ENCODE peak calls at places on chromosomes 13 and 19, in eight cellular contexts. E is PC-3, L is breast epithelium, T is left ventricle myocardium inferior, O is IMR-90, P is A549, N is kidney, W is neural progenitor cell. B is an unnamed sample. For H3K4me1, the result is how much of the 10 kb centered on the place peaks cover.

GRCh38 chr19:8489591-8490394 is 12.6 kb downstream of the PRAM1 start:
- DNase-seq in N (peak), O (no peak), L (no peak), W (no peak), T (no peak), P (no peak), E (no peak), B (no peak)

GRCh38 chr19:1819976-1820255 is 7.8 kb upstream of the ATP8B3 start:
- DNase-seq in P (no peak), L (no peak), E (no peak), W (no peak), N (no peak), O (no peak), T (peak), B (no peak)

GRCh38 chr19:6717036-6717435 is 3.4 kb downstream of the C3 start:
- DNase-seq in N (peak), P (no peak), W (no peak), L (no peak), O (no peak), T (no peak), E (no peak), B (no peak)

GRCh38 chr13:101242720-101243119 is 173.6 kb downstream of the NALCN start:
- DNase-seq in T (no peak), E (no peak), W (no peak), P (no peak), N (no peak), O (peak), L (no peak), B (no peak)

GRCh38 chr13:102555914-102556553 is 40.8 kb upstream of the TPP2 start:
- DNase-seq in T (no peak), N (no peak), O (peak), E (peak), P (peak), W (peak), L (no peak), B (no peak)

GRCh38 chr13:29925457-29925856 is 75.0 kb upstream of the UBL3 start:
- DNase-seq in T (peak), P (peak), O (peak), W (no peak), N (no peak), L (peak), E (peak), B (peak)

GRCh38 chr19:11414544-11414943 is 4.6 kb downstream of the RGL3 start:
- DNase-seq in N (no peak), W (no peak), E (no peak), P (no peak), T (no peak), L (no peak), O (no peak), B (no peak)

GRCh38 chr19:46065486-46065885 is 24.7 kb upstream of the IGFL4 start:
- DNase-seq in N (no peak), L (peak), P (peak), T (no peak), W (no peak), O (no peak), E (peak), B (no peak)

GRCh38 chr13:60111726-60112125 is 52.0 kb downstream of the DIAPH3 start:
- DNase-seq in P (no peak), N (no peak), W (no peak), E (no peak), O (peak), T (no peak), L (no peak), B (no peak)

GRCh38 chr13:35979378-35979911 is 151.7 kb downstream of the DCLK1 start:
- DNase-seq in T (peak), E (peak), N (peak), P (no peak), O (peak), W (no peak), L (no peak), B (peak)

GRCh38 chr19:50266896-50267295 is 62.3 kb downstream of the KCNC3 start:
- DNase-seq in O (no peak), L (no peak), N (peak), E (peak), W (peak), P (no peak), T (no peak), B (no peak)

GRCh38 chr13:94020833-94021232 is 458.6 kb downstream of the DCT start:
- DNase-seq in P (no peak), L (no peak), W (no peak), O (peak), T (no peak), N (no peak), E (peak), B (no peak)

GRCh38 chr13:111480976-111481375 is 160.5 kb downstream of the TEX29 start:
- DNase-seq in L (peak), P (no peak), O (no peak), E (no peak), W (no peak), T (no peak), N (peak), B (no peak)

GRCh38 chr13:73820688-73821087 is 313.5 kb downstream of the KLF12 start:
- DNase-seq in W (no peak), N (no peak), O (no peak), P (no peak), T (no peak), L (no peak), E (no peak), B (no peak)

GRCh38 chr13:93425411-93425810 is 198.8 kb downstream of the GPC6 start:
- DNase-seq in P (no peak), L (no peak), T (no peak), E (no peak), W (no peak), O (no peak), N (no peak), B (no peak)

GRCh38 chr19:6138511-6138910 is 3.0 kb downstream of the ACSBG2 start:
- DNase-seq in W (no peak), N (no peak), L (no peak), E (no peak), P (no peak), O (no peak), T (no peak), B (no peak)

GRCh38 chr19:20923077-20923871 is at the start of gene ZNF85:
- DNase-seq in L (peak), E (peak), T (peak), P (peak), W (peak), O (peak), N (peak), B (peak)

GRCh38 chr19:58555920-58556632 is 1.2 kb upstream of the CHMP2A start:
- DNase-seq in E (no peak), O (no peak), T (peak), P (no peak), N (peak), L (no peak), W (no peak), B (no peak)

GRCh38 chr13:27667946-27668345 is 46.3 kb downstream of the POLR1D start:
- DNase-seq in E (no peak), P (no peak), L (no peak), T (peak), W (no peak), O (no peak), N (no peak), B (peak)

GRCh38 chr19:15399234-15399515 is 19.6 kb upstream of the AKAP8 start:
- DNase-seq in W (no peak), E (no peak), O (no peak), N (no peak), P (no peak), L (no peak), T (no peak), B (no peak)

GRCh38 chr13:74774252-74774651 is 640.0 kb upstream of the KLF12 start:
- DNase-seq in O (peak), L (no peak), E (no peak), N (no peak), W (no peak), T (no peak), P (no peak), B (no peak)

GRCh38 chr13:50006426-50007135 is 8.7 kb upstream of the KCNRG start:
- DNase-seq in L (no peak), P (no peak), W (no peak), T (no peak), E (no peak), O (peak), N (no peak), B (no peak)

GRCh38 chr13:108361769-108362168 is 92.3 kb downstream of the TNFSF13B start:
- DNase-seq in N (no peak), L (no peak), O (no peak), W (no peak), P (no peak), T (no peak), E (no peak), B (no peak)

GRCh38 chr13:29908411-29908810 is 58.0 kb upstream of the UBL3 start:
- DNase-seq in E (peak), W (no peak), O (peak), T (peak), P (no peak), N (no peak), L (no peak), B (peak)

GRCh38 chr19:11195169-11195568 is 2.2 kb downstream of the KANK2 start:
- DNase-seq in E (no peak), L (no peak), W (no peak), O (peak), P (no peak), T (peak), N (peak), B (no peak)

GRCh38 chr19:47813304-47813994 is 8.3 kb upstream of the CRX start:
- DNase-seq in O (peak), W (peak), P (peak), N (no peak), E (peak), L (peak), T (peak), B (peak)

GRCh38 chr13:40518481-40518882 is 148.0 kb downstream of the FOXO1 start:
- DNase-seq in L (no peak), O (no peak), N (no peak), P (no peak), W (no peak), T (no peak), E (no peak), B (no peak)

DNA sequence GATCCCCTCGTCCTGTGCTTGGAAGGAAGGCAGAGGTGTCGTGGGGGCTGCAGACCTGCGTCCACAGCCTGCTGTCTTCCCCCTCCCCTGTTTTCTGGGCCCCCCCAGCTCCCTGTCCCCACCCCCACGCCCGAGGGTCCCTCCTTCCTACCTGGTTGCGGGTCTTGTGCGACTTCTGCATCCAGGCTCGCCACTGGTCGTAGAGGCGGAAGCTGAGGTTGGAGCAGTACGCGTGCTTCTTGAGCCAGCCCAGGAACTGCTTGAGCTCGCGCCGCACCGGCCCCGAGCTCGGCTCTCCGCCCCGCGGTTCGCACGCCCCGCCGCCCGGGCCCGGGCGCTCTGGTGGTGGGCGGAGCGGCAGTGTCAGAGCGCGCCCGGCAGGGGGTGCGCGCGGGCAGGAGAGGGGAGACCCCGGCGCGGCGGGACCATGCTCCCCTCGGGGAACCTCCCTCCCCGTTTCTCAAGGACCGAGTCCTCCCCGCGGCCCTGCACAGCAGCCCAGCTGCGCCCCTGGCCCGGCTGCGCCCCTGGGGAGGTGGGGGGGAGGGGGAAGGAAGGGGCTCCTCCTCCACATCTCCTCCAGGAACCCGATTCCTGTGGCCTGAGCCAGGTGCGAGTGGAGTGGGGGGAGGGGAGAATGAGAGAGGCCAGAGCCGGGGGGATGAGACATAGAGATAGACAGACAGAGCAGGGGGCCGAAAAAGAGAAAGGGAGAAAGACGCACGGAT is 5.7 kb downstream of the REX1BD start:
- DNase-seq in L (peak), T (peak), P (peak), N (peak), E (peak), W (peak), O (peak), B (peak)
- H3K4me1 ChIP-seq in L (under half), T (under half), P (under half), N (under half), E (under half), W (under half), O (under half), B (under half)

DNA sequence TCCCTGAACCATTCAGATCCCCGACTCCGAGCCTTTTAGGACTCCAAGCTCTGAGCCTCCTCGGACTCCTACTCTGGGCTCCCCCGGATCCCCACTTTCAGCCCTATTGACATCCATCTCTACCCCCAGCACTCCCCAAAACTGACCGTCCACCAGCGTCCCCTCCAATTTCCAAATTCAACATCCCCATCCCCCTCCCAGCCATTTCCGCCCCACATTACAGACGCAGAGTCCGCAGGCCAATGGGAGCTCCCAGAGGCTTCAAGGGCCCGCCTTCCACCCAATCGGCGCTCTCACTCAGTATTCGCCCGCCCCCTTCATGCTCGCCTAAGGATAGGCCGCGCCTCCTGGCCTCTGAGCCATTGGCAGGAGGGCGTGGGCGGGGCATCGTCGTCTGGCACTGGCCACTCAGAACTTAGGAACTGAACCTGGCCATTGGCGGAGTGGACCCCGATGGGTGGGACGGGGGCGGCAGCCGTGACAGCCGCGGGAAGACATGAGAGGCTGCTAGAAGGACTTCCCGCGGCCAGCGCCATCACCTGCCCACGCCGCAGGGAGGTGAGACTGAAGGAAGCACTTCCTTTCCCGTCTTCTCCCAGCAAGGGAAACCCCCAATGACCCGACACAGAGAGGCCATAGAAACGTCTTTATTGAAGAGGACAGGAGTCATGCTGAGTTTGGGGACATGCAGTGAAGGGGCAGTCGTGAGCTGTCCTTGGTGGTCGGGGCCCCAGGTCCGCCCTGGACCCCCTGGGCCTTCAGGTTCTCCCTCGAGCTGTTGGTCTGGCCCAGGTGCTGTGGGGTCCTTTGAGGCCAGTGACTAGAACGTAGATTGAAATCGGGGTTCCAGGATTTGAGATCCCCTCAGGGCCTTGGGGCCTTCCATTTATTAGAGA is at the start of gene ALKBH6:
- DNase-seq in N (peak), O (peak), W (peak), E (peak), L (peak), P (peak), T (peak), B (peak)
- H3K27ac ChIP-seq in N (no peak), O (peak), W (no peak), E (no peak), L (peak), P (peak), T (peak), B (peak)

GRCh38 chr19:5035817-5036732 is 67.2 kb downstream of the KDM4B start:
- DNase-seq in N (no peak), T (no peak), P (no peak), E (no peak), W (no peak), L (no peak), O (no peak), B (no peak)

GRCh38 chr19:5036733-5037681 is 68.1 kb downstream of the KDM4B start:
- DNase-seq in E (no peak), T (peak), O (peak), W (no peak), L (no peak), N (peak), P (no peak), B (no peak)

GRCh38 chr19:5032101-5032967 is 63.4 kb downstream of the KDM4B start:
- DNase-seq in O (no peak), N (no peak), W (peak), E (no peak), P (no peak), T (peak), L (no peak), B (no peak)

GRCh38 chr19:5037936-5038335 is 69.0 kb downstream of the KDM4B start:
- DNase-seq in L (no peak), E (no peak), N (peak), O (no peak), W (no peak), P (no peak), T (no peak), B (no peak)

GRCh38 chr19:5035105-5035761 is 66.3 kb downstream of the KDM4B start:
- DNase-seq in W (no peak), O (no peak), T (no peak), P (no peak), E (no peak), L (no peak), N (no peak), B (peak)
- H3K4me1 ChIP-seq in W (under half), O (under half), T (half or more), P (under half), E (under half), L (under half), N (under half), B (under half)

DNA sequence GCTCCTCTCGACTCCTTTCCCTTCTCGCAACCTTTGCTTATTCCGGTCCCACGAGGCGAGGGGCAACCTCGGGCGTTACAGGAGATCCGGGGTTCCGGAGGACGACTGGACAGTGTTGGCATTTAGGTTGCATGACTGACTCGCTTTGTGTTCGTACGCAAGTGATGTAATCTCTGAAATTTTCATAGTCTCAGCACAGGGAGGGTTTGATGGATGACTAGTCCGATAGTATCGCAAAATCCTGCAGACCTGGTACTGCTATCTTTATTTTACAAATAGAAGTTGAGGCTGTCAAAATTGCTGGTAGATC is 335 bp downstream of the DDX49 start:
- DNase-seq in O (no peak), P (no peak), L (no peak), W (no peak), N (no peak), T (no peak), E (no peak), B (no peak)
- H3K27ac ChIP-seq in O (peak), P (peak), L (peak), W (no peak), N (peak), T (peak), E (no peak), B (peak)

GRCh38 chr19:29674374-29675119 is 9.3 kb downstream of the PLEKHF1 start:
- DNase-seq in N (peak), E (no peak), T (no peak), W (no peak), P (no peak), O (no peak), L (peak), B (no peak)

GRCh38 chr19:29673451-29674371 is 8.4 kb downstream of the PLEKHF1 start:
- DNase-seq in W (no peak), O (no peak), T (no peak), P (no peak), L (peak), E (no peak), N (peak), B (peak)

GRCh38 chr19:29672319-29672932 is 7.2 kb downstream of the PLEKHF1 start:
- DNase-seq in W (no peak), O (no peak), L (peak), N (no peak), T (no peak), P (no peak), E (no peak), B (peak)

GRCh38 chr19:29671393-29672076 is 6.3 kb downstream of the PLEKHF1 start:
- DNase-seq in E (peak), L (peak), T (peak), P (peak), W (no peak), O (no peak), N (peak), B (peak)

GRCh38 chr19:29672933-29673336 is 7.7 kb downstream of the PLEKHF1 start:
- DNase-seq in W (no peak), L (peak), E (no peak), N (peak), P (no peak), T (no peak), O (no peak), B (no peak)
- H3K4me1 ChIP-seq in W (under half), L (under half), E (under half), N (under half), P (under half), T (half or more), O (under half), B (half or more)

GRCh38 chr19:13092206-13092605 is 10.5 kb downstream of the LYL1 start:
- DNase-seq in E (no peak), O (no peak), W (no peak), T (no peak), P (no peak), L (no peak), N (no peak), B (no peak)

GRCh38 chr19:13094771-13095392 is 7.8 kb downstream of the LYL1 start:
- DNase-seq in E (peak), L (no peak), T (no peak), P (no peak), N (no peak), W (peak), O (no peak), B (no peak)

GRCh38 chr19:13094285-13094595 is 8.4 kb downstream of the LYL1 start:
- DNase-seq in N (no peak), W (no peak), T (no peak), O (no peak), E (no peak), L (no peak), P (no peak), B (no peak)

GRCh38 chr19:13092608-13093260 is 9.9 kb downstream of the LYL1 start:
- DNase-seq in L (no peak), T (no peak), O (peak), E (no peak), W (no peak), N (no peak), P (no peak), B (no peak)

DNA sequence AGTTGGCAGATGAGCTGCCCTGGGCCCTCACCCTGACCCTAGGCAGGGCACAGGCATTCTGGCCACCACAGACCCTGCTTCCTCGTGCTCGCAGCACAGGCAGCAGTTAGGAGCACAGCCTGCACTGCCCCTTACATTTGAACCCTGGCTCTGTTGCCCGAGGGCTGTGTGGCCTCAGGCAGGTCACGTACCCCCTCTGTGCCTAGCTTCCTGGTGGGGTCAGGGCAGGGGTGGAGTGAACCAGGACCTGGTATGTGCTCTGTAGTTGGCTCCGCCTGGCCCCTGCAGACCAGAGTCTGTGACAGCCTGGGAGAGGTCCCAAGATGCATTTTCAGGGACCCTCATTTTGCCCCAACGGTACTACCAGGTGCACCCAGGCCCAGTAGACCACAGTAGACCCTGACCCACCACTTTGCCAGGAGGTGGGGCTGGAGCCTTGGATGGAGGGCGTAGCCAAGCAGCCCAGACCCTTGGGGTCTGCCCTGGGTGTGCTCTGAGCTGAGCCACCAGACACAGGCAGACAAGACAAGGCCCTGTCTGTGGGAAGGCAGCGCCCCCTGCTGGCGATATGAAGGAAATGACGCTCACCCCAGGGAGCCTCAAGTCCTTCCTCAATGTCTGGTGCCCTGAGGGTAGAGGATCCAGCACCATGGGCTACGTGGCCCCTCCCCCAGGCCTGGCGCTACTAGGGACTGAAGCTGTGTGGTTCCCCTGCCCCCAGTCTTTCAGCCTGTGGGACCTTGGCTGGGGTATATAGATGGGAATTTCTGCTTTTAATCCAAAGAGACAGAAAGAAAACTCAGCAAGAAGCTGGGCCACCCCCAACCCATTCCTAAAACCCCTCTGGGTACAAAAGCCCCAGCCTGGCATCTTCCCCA is 9.0 kb downstream of the LYL1 start:
- DNase-seq in N (peak), O (peak), T (peak), L (peak), P (peak), E (peak), W (peak), B (peak)
- H3K27ac ChIP-seq in N (peak), O (no peak), T (peak), L (peak), P (peak), E (no peak), W (no peak), B (peak)

B was measured in gastrocnemius medialis.